ENCODE peak calls at places on chromosomes 16 and 17, in ten cellular contexts. One of them, this sample, is unnamed.

GRCh38 chr16:26645629-26646028 is 421.1 kb upstream of the C16orf82 start:
- DNase-seq in erythroblast: peak
- DNase-seq in endothelial cell of umbilical vein: no peak
- DNase-seq in SK-N-MC: no peak
- DNase-seq in NCI-H345: no peak
- DNase-seq in cerebellar cortex: no peak
- DNase-seq in HEK293T: peak
- DNase-seq in effector CD4-positive, alpha-beta T cell: no peak
- DNase-seq in transverse colon: no peak
- DNase-seq in activated CD8-positive, alpha-beta memory T cell treated with anti-CD3 and anti-CD28 coated beads, Interleukin-2, amount 50 U/mL, for 48 hours: peak
- DNase-seq in this sample: no peak

GRCh38 chr16:54928421-54929089 is 2.1 kb upstream of the IRX5 start:
- DNase-seq in erythroblast: peak
- DNase-seq in endothelial cell of umbilical vein: peak
- DNase-seq in SK-N-MC: no peak
- DNase-seq in NCI-H345: peak
- DNase-seq in cerebellar cortex: no peak
- DNase-seq in HEK293T: peak
- DNase-seq in effector CD4-positive, alpha-beta T cell: no peak
- DNase-seq in transverse colon: no peak
- DNase-seq in activated CD8-positive, alpha-beta memory T cell treated with anti-CD3 and anti-CD28 coated beads, Interleukin-2, amount 50 U/mL, for 48 hours: peak
- DNase-seq in this sample: no peak

GRCh38 chr17:82178499-82179290 is 33.9 kb downstream of the CCDC57 start:
- DNase-seq in erythroblast: no peak
- DNase-seq in endothelial cell of umbilical vein: no peak
- DNase-seq in SK-N-MC: no peak
- DNase-seq in NCI-H345: no peak
- DNase-seq in cerebellar cortex: no peak
- DNase-seq in HEK293T: no peak
- DNase-seq in effector CD4-positive, alpha-beta T cell: no peak
- DNase-seq in transverse colon: no peak
- DNase-seq in activated CD8-positive, alpha-beta memory T cell treated with anti-CD3 and anti-CD28 coated beads, Interleukin-2, amount 50 U/mL, for 48 hours: no peak
- DNase-seq in this sample: no peak

GRCh38 chr17:15143524-15143923 is 121.6 kb downstream of the PMP22 start:
- DNase-seq in erythroblast: no peak
- DNase-seq in endothelial cell of umbilical vein: no peak
- DNase-seq in SK-N-MC: no peak
- DNase-seq in NCI-H345: no peak
- DNase-seq in cerebellar cortex: no peak
- DNase-seq in HEK293T: no peak
- DNase-seq in effector CD4-positive, alpha-beta T cell: no peak
- DNase-seq in transverse colon: no peak
- DNase-seq in activated CD8-positive, alpha-beta memory T cell treated with anti-CD3 and anti-CD28 coated beads, Interleukin-2, amount 50 U/mL, for 48 hours: no peak
- DNase-seq in this sample: no peak

GRCh38 chr17:43449470-43450202 is 34.1 kb upstream of the DHX8 start:
- DNase-seq in erythroblast: no peak
- DNase-seq in endothelial cell of umbilical vein: no peak
- DNase-seq in SK-N-MC: no peak
- DNase-seq in NCI-H345: no peak
- DNase-seq in cerebellar cortex: no peak
- DNase-seq in HEK293T: no peak
- DNase-seq in effector CD4-positive, alpha-beta T cell: no peak
- DNase-seq in transverse colon: no peak
- DNase-seq in activated CD8-positive, alpha-beta memory T cell treated with anti-CD3 and anti-CD28 coated beads, Interleukin-2, amount 50 U/mL, for 48 hours: no peak
- DNase-seq in this sample: no peak

GRCh38 chr16:28192811-28193529 is 18.8 kb downstream of the XPO6 start:
- DNase-seq in erythroblast: peak
- DNase-seq in endothelial cell of umbilical vein: no peak
- DNase-seq in SK-N-MC: no peak
- DNase-seq in NCI-H345: no peak
- DNase-seq in cerebellar cortex: no peak
- DNase-seq in HEK293T: no peak
- DNase-seq in effector CD4-positive, alpha-beta T cell: peak
- DNase-seq in transverse colon: peak
- DNase-seq in activated CD8-positive, alpha-beta memory T cell treated with anti-CD3 and anti-CD28 coated beads, Interleukin-2, amount 50 U/mL, for 48 hours: peak
- DNase-seq in this sample: no peak

GRCh38 chr17:14301761-14302401 is 1.0 kb downstream of the HS3ST3B1 start:
- DNase-seq in erythroblast: peak
- DNase-seq in endothelial cell of umbilical vein: peak
- DNase-seq in SK-N-MC: no peak
- DNase-seq in NCI-H345: no peak
- DNase-seq in cerebellar cortex: no peak
- DNase-seq in HEK293T: no peak
- DNase-seq in effector CD4-positive, alpha-beta T cell: peak
- DNase-seq in transverse colon: peak
- DNase-seq in activated CD8-positive, alpha-beta memory T cell treated with anti-CD3 and anti-CD28 coated beads, Interleukin-2, amount 50 U/mL, for 48 hours: peak
- DNase-seq in this sample: peak

GRCh38 chr17:77696151-77696719 is 262.3 kb upstream of the TNRC6C start:
- DNase-seq in erythroblast: no peak
- DNase-seq in endothelial cell of umbilical vein: no peak
- DNase-seq in SK-N-MC: no peak
- DNase-seq in NCI-H345: peak
- DNase-seq in cerebellar cortex: no peak
- DNase-seq in HEK293T: no peak
- DNase-seq in effector CD4-positive, alpha-beta T cell: no peak
- DNase-seq in transverse colon: no peak
- DNase-seq in activated CD8-positive, alpha-beta memory T cell treated with anti-CD3 and anti-CD28 coated beads, Interleukin-2, amount 50 U/mL, for 48 hours: peak
- DNase-seq in this sample: no peak

GRCh38 chr17:64531955-64532371 is 25.2 kb downstream of the CEP95 start:
- DNase-seq in erythroblast: no peak
- DNase-seq in endothelial cell of umbilical vein: no peak
- DNase-seq in SK-N-MC: no peak
- DNase-seq in NCI-H345: no peak
- DNase-seq in cerebellar cortex: no peak
- DNase-seq in HEK293T: no peak
- DNase-seq in effector CD4-positive, alpha-beta T cell: no peak
- DNase-seq in transverse colon: no peak
- DNase-seq in activated CD8-positive, alpha-beta memory T cell treated with anti-CD3 and anti-CD28 coated beads, Interleukin-2, amount 50 U/mL, for 48 hours: no peak
- DNase-seq in this sample: peak

GRCh38 chr16:23948949-23949392 is 113.2 kb downstream of the PRKCB start:
- DNase-seq in erythroblast: no peak
- DNase-seq in endothelial cell of umbilical vein: no peak
- DNase-seq in SK-N-MC: no peak
- DNase-seq in NCI-H345: peak
- DNase-seq in cerebellar cortex: no peak
- DNase-seq in HEK293T: no peak
- DNase-seq in effector CD4-positive, alpha-beta T cell: peak
- DNase-seq in transverse colon: peak
- DNase-seq in activated CD8-positive, alpha-beta memory T cell treated with anti-CD3 and anti-CD28 coated beads, Interleukin-2, amount 50 U/mL, for 48 hours: no peak
- DNase-seq in this sample: no peak

GRCh38 chr16:49495151-49495566 is 121.6 kb downstream of the C16orf78 start:
- DNase-seq in erythroblast: no peak
- DNase-seq in endothelial cell of umbilical vein: no peak
- DNase-seq in SK-N-MC: no peak
- DNase-seq in NCI-H345: no peak
- DNase-seq in cerebellar cortex: no peak
- DNase-seq in HEK293T: no peak
- DNase-seq in effector CD4-positive, alpha-beta T cell: no peak
- DNase-seq in transverse colon: no peak
- DNase-seq in activated CD8-positive, alpha-beta memory T cell treated with anti-CD3 and anti-CD28 coated beads, Interleukin-2, amount 50 U/mL, for 48 hours: no peak
- DNase-seq in this sample: no peak

This sample was measured in IMR-90.